ENCODE peak calls at places on chromosomes 11 and 22, in seven cellular contexts. H, K, V, W, G, N and O are unnamed samples.

GRCh38 chr11:13874596-13874995 is 87.9 kb upstream of the SPON1 start:
- DNase-seq in H (no peak), K (no peak), V (no peak), W (no peak), G (no peak), N (no peak), O (no peak)

GRCh38 chr22:33851985-33852384 is 68.3 kb downstream of the LARGE1 start:
- DNase-seq in H (no peak), K (no peak), V (no peak), W (no peak), G (no peak), N (no peak), O (no peak)

GRCh38 chr11:9784602-9785315 is 120.9 kb downstream of the SWAP70 start:
- DNase-seq in H (no peak), K (no peak), V (no peak), W (peak), G (no peak), N (no peak), O (no peak)

GRCh38 chr11:46639197-46639839 is 22.0 kb downstream of the ATG13 start:
- DNase-seq in H (no peak), K (no peak), V (no peak), W (no peak), G (no peak), N (no peak), O (no peak)

GRCh38 chr22:46740910-46741785 is 3.1 kb upstream of the CERK start:
- DNase-seq in H (no peak), K (no peak), V (no peak), W (peak), G (no peak), N (no peak), O (no peak)

GRCh38 chr11:77035041-77035440 is 843 bp downstream of the B3GNT6 start:
- DNase-seq in H (no peak), K (no peak), V (no peak), W (no peak), G (no peak), N (no peak), O (no peak)

GRCh38 chr22:30606455-30607299 is at the start of gene TCN2:
- DNase-seq in H (peak), K (no peak), V (peak), W (peak), G (peak), N (peak), O (no peak)

GRCh38 chr11:117703209-117703608 is 93.8 kb downstream of the DSCAML1 start:
- DNase-seq in H (no peak), K (no peak), V (peak), W (no peak), G (peak), N (no peak), O (no peak)

GRCh38 chr11:93498099-93499040 is 44.8 kb downstream of the SMCO4 start:
- DNase-seq in H (no peak), K (no peak), V (no peak), W (no peak), G (no peak), N (peak), O (no peak)

GRCh38 chr11:69361048-69361447 is 67.1 kb downstream of the MYEOV start:
- DNase-seq in H (no peak), K (no peak), V (no peak), W (no peak), G (no peak), N (no peak), O (no peak)

GRCh38 chr11:48017105-48017874 is 36.9 kb downstream of the PTPRJ start:
- DNase-seq in H (peak), K (peak), V (no peak), W (no peak), G (no peak), N (no peak), O (no peak)

GRCh38 chr11:1523779-1524178 is 37.2 kb upstream of the MOB2 start:
- DNase-seq in H (no peak), K (no peak), V (no peak), W (no peak), G (no peak), N (no peak), O (no peak)

GRCh38 chr11:127454856-127455255 is 454.3 kb upstream of the KIRREL3 start:
- DNase-seq in H (no peak), K (no peak), V (peak), W (no peak), G (peak), N (peak), O (no peak)

GRCh38 chr22:32661296-32661695 is 140.2 kb upstream of the TIMP3 start:
- DNase-seq in H (no peak), K (no peak), V (no peak), W (peak), G (no peak), N (no peak), O (no peak)

GRCh38 chr11:116791002-116791812 is 472 bp downstream of the APOA5 start:
- DNase-seq in H (peak), K (peak), V (peak), W (peak), G (peak), N (peak), O (peak)

GRCh38 chr22:44777364-44777756 is 25.0 kb downstream of the ARHGAP8 start:
- DNase-seq in H (no peak), K (no peak), V (no peak), W (no peak), G (peak), N (peak), O (no peak)

GRCh38 chr22:17370036-17370765 is 941 bp downstream of the CECR2 start:
- DNase-seq in H (no peak), K (no peak), V (no peak), W (no peak), G (no peak), N (peak), O (no peak)